ENCODE peak calls at places on chromosomes 7 and 10, in seven cellular contexts. One of them, this sample, is unnamed.

GRCh38 chr7:81846398-81846797 is 76.6 kb upstream of the HGF start:
- DNase-seq in lower lobe of right lung: no peak
- DNase-seq in GM23338: no peak
- DNase-seq in uterus: no peak
- DNase-seq in IMR-90: peak; percentile 74
- DNase-seq in tibial artery: peak; percentile 25
- DNase-seq in GM06990: peak; percentile 19
- DNase-seq in this sample: peak; percentile 26

GRCh38 chr10:68180490-68180889 is 51.4 kb downstream of the ATOH7 start:
- DNase-seq in lower lobe of right lung: no peak
- DNase-seq in GM23338: no peak
- DNase-seq in uterus: no peak
- DNase-seq in IMR-90: no peak
- DNase-seq in tibial artery: no peak
- DNase-seq in GM06990: no peak
- DNase-seq in this sample: no peak

GRCh38 chr7:26046878-26047277 is 105.1 kb upstream of the NFE2L3 start:
- DNase-seq in lower lobe of right lung: no peak
- DNase-seq in GM23338: no peak
- DNase-seq in uterus: no peak
- DNase-seq in IMR-90: no peak
- DNase-seq in tibial artery: no peak
- DNase-seq in GM06990: no peak
- DNase-seq in this sample: no peak

GRCh38 chr10:127872871-127873600 is 19.7 kb downstream of the CLRN3 start:
- DNase-seq in lower lobe of right lung: no peak
- DNase-seq in GM23338: no peak
- DNase-seq in uterus: no peak
- DNase-seq in IMR-90: no peak
- DNase-seq in tibial artery: no peak
- DNase-seq in GM06990: no peak
- DNase-seq in this sample: no peak

GRCh38 chr10:11223081-11223480 is 205.4 kb downstream of the CELF2 start:
- DNase-seq in lower lobe of right lung: no peak
- DNase-seq in GM23338: no peak
- DNase-seq in uterus: no peak
- DNase-seq in IMR-90: no peak
- DNase-seq in tibial artery: no peak
- DNase-seq in GM06990: no peak
- DNase-seq in this sample: no peak

GRCh38 chr10:129960493-129961273 is 3.4 kb downstream of the EBF3 start:
- DNase-seq in lower lobe of right lung: no peak
- DNase-seq in GM23338: no peak
- DNase-seq in uterus: no peak
- DNase-seq in IMR-90: no peak
- DNase-seq in tibial artery: no peak
- DNase-seq in GM06990: no peak
- DNase-seq in this sample: no peak

GRCh38 chr7:46990761-46991160 is 591.1 kb downstream of the TNS3 start:
- DNase-seq in lower lobe of right lung: no peak
- DNase-seq in GM23338: no peak
- DNase-seq in uterus: no peak
- DNase-seq in IMR-90: peak; percentile 55
- DNase-seq in tibial artery: no peak
- DNase-seq in GM06990: no peak
- DNase-seq in this sample: no peak

GRCh38 chr7:39536926-39537325 is 29.3 kb upstream of the YAE1 start:
- DNase-seq in lower lobe of right lung: no peak
- DNase-seq in GM23338: no peak
- DNase-seq in uterus: no peak
- DNase-seq in IMR-90: no peak
- DNase-seq in tibial artery: no peak
- DNase-seq in GM06990: no peak
- DNase-seq in this sample: no peak

GRCh38 chr10:77027576-77027975 is 610.0 kb downstream of the KCNMA1 start:
- DNase-seq in lower lobe of right lung: no peak
- DNase-seq in GM23338: no peak
- DNase-seq in uterus: no peak
- DNase-seq in IMR-90: no peak
- DNase-seq in tibial artery: no peak
- DNase-seq in GM06990: peak; percentile 31
- DNase-seq in this sample: no peak

GRCh38 chr7:92730808-92731207 is 105.6 kb downstream of the CDK6 start:
- DNase-seq in lower lobe of right lung: no peak
- DNase-seq in GM23338: no peak
- DNase-seq in uterus: no peak
- DNase-seq in IMR-90: peak; percentile 58
- DNase-seq in tibial artery: no peak
- DNase-seq in GM06990: no peak
- DNase-seq in this sample: no peak

GRCh38 chr7:90713628-90714027 is 117.5 kb downstream of the CDK14 start:
- DNase-seq in lower lobe of right lung: no peak
- DNase-seq in GM23338: no peak
- DNase-seq in uterus: no peak
- DNase-seq in IMR-90: no peak
- DNase-seq in tibial artery: no peak
- DNase-seq in GM06990: no peak
- DNase-seq in this sample: no peak

GRCh38 chr7:146090023-146090645 is 26.5 kb upstream of the CNTNAP2 start:
- DNase-seq in lower lobe of right lung: no peak
- DNase-seq in GM23338: peak; percentile 56
- DNase-seq in uterus: no peak
- DNase-seq in IMR-90: no peak
- DNase-seq in tibial artery: no peak
- DNase-seq in GM06990: peak; percentile 3
- DNase-seq in this sample: peak; percentile 0

GRCh38 chr10:126199221-126199998 is 188.9 kb downstream of the ADAM12 start:
- DNase-seq in lower lobe of right lung: no peak
- DNase-seq in GM23338: no peak
- DNase-seq in uterus: peak; percentile 42
- DNase-seq in IMR-90: peak; percentile 100
- DNase-seq in tibial artery: no peak
- DNase-seq in GM06990: no peak
- DNase-seq in this sample: no peak

GRCh38 chr7:108503112-108504026 is 22.6 kb downstream of the PNPLA8 start:
- DNase-seq in lower lobe of right lung: no peak
- DNase-seq in GM23338: no peak
- DNase-seq in uterus: no peak
- DNase-seq in IMR-90: peak; percentile 56
- DNase-seq in tibial artery: no peak
- DNase-seq in GM06990: peak; percentile 36
- DNase-seq in this sample: no peak

GRCh38 chr7:44380179-44380830 is 54.9 kb upstream of the CAMK2B start:
- DNase-seq in lower lobe of right lung: no peak
- DNase-seq in GM23338: no peak
- DNase-seq in uterus: no peak
- DNase-seq in IMR-90: no peak
- DNase-seq in tibial artery: no peak
- DNase-seq in GM06990: no peak
- DNase-seq in this sample: no peak

GRCh38 chr10:115760131-115760530 is 512.9 kb downstream of the GFRA1 start:
- DNase-seq in lower lobe of right lung: no peak
- DNase-seq in GM23338: no peak
- DNase-seq in uterus: no peak
- DNase-seq in IMR-90: no peak
- DNase-seq in tibial artery: no peak
- DNase-seq in GM06990: no peak
- DNase-seq in this sample: no peak

GRCh38 chr7:111980721-111981120 is 225.5 kb downstream of the DOCK4 start:
- DNase-seq in lower lobe of right lung: no peak
- DNase-seq in GM23338: no peak
- DNase-seq in uterus: no peak
- DNase-seq in IMR-90: no peak
- DNase-seq in tibial artery: no peak
- DNase-seq in GM06990: no peak
- DNase-seq in this sample: no peak

GRCh38 chr10:103845983-103846382 is 9.4 kb downstream of the SH3PXD2A start:
- DNase-seq in lower lobe of right lung: no peak
- DNase-seq in GM23338: no peak
- DNase-seq in uterus: no peak
- DNase-seq in IMR-90: no peak
- DNase-seq in tibial artery: peak; percentile 57
- DNase-seq in GM06990: no peak
- DNase-seq in this sample: no peak

GRCh38 chr7:157003445-157004049 is 6.9 kb downstream of the MNX1 start:
- DNase-seq in lower lobe of right lung: no peak
- DNase-seq in GM23338: peak; percentile 88
- DNase-seq in uterus: no peak
- DNase-seq in IMR-90: no peak
- DNase-seq in tibial artery: no peak
- DNase-seq in GM06990: no peak
- DNase-seq in this sample: no peak

GRCh38 chr7:82325416-82325815 is 118.2 kb downstream of the CACNA2D1 start:
- DNase-seq in lower lobe of right lung: no peak
- DNase-seq in GM23338: no peak
- DNase-seq in uterus: no peak
- DNase-seq in IMR-90: peak; percentile 68
- DNase-seq in tibial artery: no peak
- DNase-seq in GM06990: no peak
- DNase-seq in this sample: no peak

GRCh38 chr10:12507165-12507870 is 158.0 kb downstream of the CAMK1D start:
- DNase-seq in lower lobe of right lung: no peak
- DNase-seq in GM23338: no peak
- DNase-seq in uterus: no peak
- DNase-seq in IMR-90: no peak
- DNase-seq in tibial artery: no peak
- DNase-seq in GM06990: no peak
- DNase-seq in this sample: no peak

GRCh38 chr10:119190954-119191619 is 12.5 kb upstream of the PRDX3 start:
- DNase-seq in lower lobe of right lung: no peak
- DNase-seq in GM23338: no peak
- DNase-seq in uterus: no peak
- DNase-seq in IMR-90: no peak
- DNase-seq in tibial artery: no peak
- DNase-seq in GM06990: no peak
- DNase-seq in this sample: no peak

GRCh38 chr10:89341136-89341535 is 13.3 kb downstream of the IFIT3 start:
- DNase-seq in lower lobe of right lung: no peak
- DNase-seq in GM23338: no peak
- DNase-seq in uterus: no peak
- DNase-seq in IMR-90: no peak
- DNase-seq in tibial artery: no peak
- DNase-seq in GM06990: no peak
- DNase-seq in this sample: no peak

GRCh38 chr7:45580053-45580872 is 6.1 kb downstream of the ADCY1 start:
- DNase-seq in lower lobe of right lung: no peak
- DNase-seq in GM23338: peak; percentile 64
- DNase-seq in uterus: no peak
- DNase-seq in IMR-90: no peak
- DNase-seq in tibial artery: no peak
- DNase-seq in GM06990: no peak
- DNase-seq in this sample: no peak

GRCh38 chr10:55283041-55283440 is 482.0 kb upstream of the PCDH15 start:
- DNase-seq in lower lobe of right lung: no peak
- DNase-seq in GM23338: no peak
- DNase-seq in uterus: no peak
- DNase-seq in IMR-90: no peak
- DNase-seq in tibial artery: no peak
- DNase-seq in GM06990: no peak
- DNase-seq in this sample: no peak

DNA sequence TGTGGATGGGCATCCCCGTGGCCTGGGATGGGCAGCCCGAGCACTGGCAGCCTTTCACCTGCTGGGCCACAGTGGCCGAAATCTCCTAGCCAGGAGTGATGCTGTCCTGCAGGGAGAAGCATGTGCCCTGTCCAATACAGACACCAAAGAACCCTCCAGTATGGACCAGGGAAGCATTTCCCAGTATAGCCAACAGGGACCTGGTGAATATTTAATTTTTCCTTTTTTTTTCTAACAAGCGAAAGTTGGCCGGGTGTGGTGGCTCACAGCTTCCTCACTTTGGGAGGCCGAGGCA is 11.0 kb downstream of the IMPDH1 start:
- DNase-seq in lower lobe of right lung: no peak
- DNase-seq in GM23338: no peak
- DNase-seq in uterus: no peak
- DNase-seq in IMR-90: no peak
- DNase-seq in tibial artery: no peak
- DNase-seq in GM06990: no peak
- DNase-seq in this sample: no peak
- TF ChIP-seq CTCF in lower lobe of right lung: no peak
- TF ChIP-seq CTCF in GM23338: no peak
- TF ChIP-seq CTCF in uterus: no peak
- TF ChIP-seq CTCF in IMR-90: no peak
- TF ChIP-seq CTCF in tibial artery: no peak
- TF ChIP-seq CTCF in GM06990: no peak
- TF ChIP-seq CTCF in this sample: no peak

GRCh38 chr10:101123815-101124617 is 7.1 kb upstream of the TLX1 start:
- DNase-seq in lower lobe of right lung: no peak
- DNase-seq in GM23338: no peak
- DNase-seq in uterus: no peak
- DNase-seq in IMR-90: no peak
- DNase-seq in tibial artery: no peak
- DNase-seq in GM06990: no peak
- DNase-seq in this sample: no peak
- H3K27me3 ChIP-seq in lower lobe of right lung: peaks cover 96% of the 10 kb centered on the region
- H3K27me3 ChIP-seq in GM23338: peaks cover 100% of the 10 kb centered on the region
- H3K27me3 ChIP-seq in uterus: peaks cover 53% of the 10 kb centered on the region
- H3K27me3 ChIP-seq in IMR-90: peaks cover 96% of the 10 kb centered on the region
- H3K27me3 ChIP-seq in tibial artery: no peaks in the 10 kb centered on the region
- H3K27me3 ChIP-seq in GM06990: peaks cover 9% of the 10 kb centered on the region
- H3K27me3 ChIP-seq in this sample: peaks cover 85% of the 10 kb centered on the region

GRCh38 chr7:151062111-151062398 is 2.7 kb downstream of the SLC4A2 start:
- DNase-seq in lower lobe of right lung: no peak
- DNase-seq in GM23338: no peak
- DNase-seq in uterus: no peak
- DNase-seq in IMR-90: no peak
- DNase-seq in tibial artery: no peak
- DNase-seq in GM06990: no peak
- DNase-seq in this sample: no peak

GRCh38 chr7:151059362-151060112 is at the start of gene SLC4A2:
- DNase-seq in lower lobe of right lung: peak; percentile 86
- DNase-seq in GM23338: peak; percentile 93
- DNase-seq in uterus: peak; percentile 85
- DNase-seq in IMR-90: peak; percentile 58
- DNase-seq in tibial artery: peak; percentile 77
- DNase-seq in GM06990: peak; percentile 86
- DNase-seq in this sample: no peak

GRCh38 chr7:151061241-151062110 is 2.1 kb downstream of the SLC4A2 start:
- DNase-seq in lower lobe of right lung: peak; percentile 73
- DNase-seq in GM23338: no peak
- DNase-seq in uterus: peak; percentile 39
- DNase-seq in IMR-90: no peak
- DNase-seq in tibial artery: no peak
- DNase-seq in GM06990: no peak
- DNase-seq in this sample: no peak

GRCh38 chr7:151060113-151060415 is 675 bp downstream of the SLC4A2 start:
- DNase-seq in lower lobe of right lung: no peak
- DNase-seq in GM23338: peak; percentile 65
- DNase-seq in uterus: no peak
- DNase-seq in IMR-90: no peak
- DNase-seq in tibial artery: no peak
- DNase-seq in GM06990: no peak
- DNase-seq in this sample: no peak

GRCh38 chr7:151060416-151061234 is 1.2 kb downstream of the SLC4A2 start:
- DNase-seq in lower lobe of right lung: no peak
- DNase-seq in GM23338: no peak
- DNase-seq in uterus: peak; percentile 53
- DNase-seq in IMR-90: no peak
- DNase-seq in tibial artery: no peak
- DNase-seq in GM06990: no peak
- DNase-seq in this sample: no peak
- TF ChIP-seq CTCF in lower lobe of right lung: no peak
- TF ChIP-seq CTCF in GM23338: peak; percentile 31
- TF ChIP-seq CTCF in uterus: no peak
- TF ChIP-seq CTCF in IMR-90: peak; percentile 17
- TF ChIP-seq CTCF in tibial artery: no peak
- TF ChIP-seq CTCF in GM06990: peak; percentile 8
- TF ChIP-seq CTCF in this sample: peak; percentile 32

GRCh38 chr10:124090630-124091209 is 2.7 kb downstream of the CHST15 start:
- DNase-seq in lower lobe of right lung: peak; percentile 70
- DNase-seq in GM23338: no peak
- DNase-seq in uterus: no peak
- DNase-seq in IMR-90: no peak
- DNase-seq in tibial artery: no peak
- DNase-seq in GM06990: no peak
- DNase-seq in this sample: no peak
- H3K27me3 ChIP-seq in lower lobe of right lung: no peaks in the 10 kb centered on the region
- H3K27me3 ChIP-seq in GM23338: peaks cover 49% of the 10 kb centered on the region
- H3K27me3 ChIP-seq in uterus: no peaks in the 10 kb centered on the region
- H3K27me3 ChIP-seq in IMR-90: peaks cover 35% of the 10 kb centered on the region
- H3K27me3 ChIP-seq in tibial artery: no peaks in the 10 kb centered on the region
- H3K27me3 ChIP-seq in GM06990: peaks cover 4% of the 10 kb centered on the region
- H3K27me3 ChIP-seq in this sample: no peaks in the 10 kb centered on the region

This sample was measured in kidney epithelial cell.